ENCODE peak calls at places on chromosomes 6 and 20, in nine cellular contexts. E is PC-3, O is upper lobe of right lung, J is ovary, C is A549, G is IMR-90, S is Peyer's patch, K is WERI-Rb-1, L is neural progenitor cell. Z is an unnamed sample.

GRCh38 chr6:154848580-154848979 is 115.4 kb downstream of the SCAF8 start:
- DNase-seq in K (no peak), C (no peak), G (peak; percentile 10), J (no peak), O (no peak), L (no peak), S (no peak), E (no peak), Z (no peak)

GRCh38 chr6:107368471-107368870 is 90.9 kb downstream of the PDSS2 start:
- DNase-seq in L (no peak), C (no peak), O (no peak), J (no peak), E (no peak), G (no peak), S (no peak), K (no peak), Z (no peak)

GRCh38 chr6:91653954-91654843 is 1067.3 kb upstream of the MAP3K7 start:
- DNase-seq in S (no peak), L (peak; percentile 20), C (no peak), O (no peak), E (no peak), J (no peak), G (no peak), K (peak; percentile 61), Z (no peak)

GRCh38 chr6:73696990-73697651 is 1.1 kb downstream of the CD109 start:
- DNase-seq in C (no peak), G (no peak), J (no peak), K (no peak), O (no peak), E (peak; percentile 58), L (no peak), S (no peak), Z (no peak)

GRCh38 chr6:158958504-158959386 is 41.3 kb downstream of the RSPH3 start:
- DNase-seq in S (no peak), L (no peak), G (no peak), J (no peak), O (no peak), K (no peak), E (no peak), C (no peak), Z (no peak)

GRCh38 chr20:7656662-7657061 is 283.6 kb downstream of the HAO1 start:
- DNase-seq in G (no peak), S (no peak), J (no peak), E (no peak), O (no peak), L (no peak), K (no peak), C (no peak), Z (no peak)

GRCh38 chr20:49893242-49894072 is 21.9 kb downstream of the SPATA2 start:
- DNase-seq in J (no peak), E (no peak), S (no peak), C (no peak), O (no peak), L (no peak), K (no peak), G (peak; percentile 14), Z (no peak)

GRCh38 chr6:127518212-127518709 is 874 bp downstream of the MTCL3 start:
- DNase-seq in K (peak; percentile 47), G (no peak), O (no peak), E (no peak), S (no peak), J (no peak), L (peak; percentile 57), C (peak; percentile 40), Z (no peak)

GRCh38 chr20:25033941-25034335 is 24.0 kb downstream of the ACSS1 start:
- DNase-seq in S (no peak), G (no peak), C (no peak), O (no peak), L (no peak), E (no peak), K (no peak), J (peak; percentile 17), Z (no peak)

GRCh38 chr6:14661188-14661587 is 543.6 kb downstream of the CD83 start:
- DNase-seq in J (no peak), C (peak; percentile 6), E (no peak), K (no peak), L (no peak), G (peak; percentile 89), O (no peak), S (no peak), Z (no peak)

GRCh38 chr6:14664112-14664592 is 546.6 kb downstream of the CD83 start:
- DNase-seq in S (no peak), J (no peak), G (peak; percentile 56), L (no peak), E (no peak), C (no peak), K (no peak), O (no peak), Z (no peak)

GRCh38 chr6:14665827-14666724 is 548.5 kb downstream of the CD83 start:
- DNase-seq in E (peak; percentile 91), S (no peak), O (peak; percentile 71), K (no peak), J (no peak), G (peak; percentile 100), C (peak; percentile 20), L (no peak), Z (peak; percentile 99)

GRCh38 chr6:14661696-14662095 is 544.1 kb downstream of the CD83 start:
- DNase-seq in C (no peak), J (no peak), K (no peak), S (no peak), G (no peak), L (peak; percentile 52), E (no peak), O (no peak), Z (no peak)

GRCh38 chr6:14664616-14665315 is 547.2 kb downstream of the CD83 start:
- DNase-seq in J (no peak), G (no peak), L (no peak), E (peak; percentile 72), S (no peak), O (no peak), C (no peak), K (no peak), Z (no peak)
- H3K27ac ChIP-seq in J (no peak overlapping the region), G (no peak overlapping the region), L (no peak overlapping the region), E (peak overlapping the region; percentile 82), S (peak overlapping the region; percentile 70), O (no peak overlapping the region), C (no peak overlapping the region), K (no peak overlapping the region), Z (peak overlapping the region; percentile 89)

DNA sequence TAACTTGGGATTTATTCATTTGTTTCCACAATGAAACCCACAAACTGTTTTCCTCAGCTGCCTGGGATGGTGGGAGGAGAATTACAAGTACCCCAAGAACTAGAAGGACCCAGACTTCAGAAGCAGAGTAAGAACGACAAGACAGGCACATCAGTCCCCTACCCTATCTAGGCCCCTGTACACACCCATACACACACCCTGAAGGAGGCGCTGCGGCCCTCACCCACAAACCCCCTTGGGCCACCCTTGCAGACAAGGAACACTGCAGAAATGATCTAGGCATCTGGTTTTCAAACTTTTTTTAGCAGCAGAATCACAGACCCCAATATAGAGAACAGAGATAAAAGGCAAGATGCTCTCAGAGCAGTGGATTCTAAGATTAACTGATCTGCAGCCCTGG is 55.0 kb downstream of the TRERF1 start:
- DNase-seq in E (no peak), C (no peak), K (no peak), L (no peak), G (no peak), S (no peak), O (no peak), J (no peak), Z (no peak)
- TF ChIP-seq CTCF in E (peak; percentile 26), C (no peak), K (peak; percentile 56), L (peak; percentile 13), G (no peak), S (no peak), O (no peak), J (no peak), Z (peak; percentile 14)

DNA sequence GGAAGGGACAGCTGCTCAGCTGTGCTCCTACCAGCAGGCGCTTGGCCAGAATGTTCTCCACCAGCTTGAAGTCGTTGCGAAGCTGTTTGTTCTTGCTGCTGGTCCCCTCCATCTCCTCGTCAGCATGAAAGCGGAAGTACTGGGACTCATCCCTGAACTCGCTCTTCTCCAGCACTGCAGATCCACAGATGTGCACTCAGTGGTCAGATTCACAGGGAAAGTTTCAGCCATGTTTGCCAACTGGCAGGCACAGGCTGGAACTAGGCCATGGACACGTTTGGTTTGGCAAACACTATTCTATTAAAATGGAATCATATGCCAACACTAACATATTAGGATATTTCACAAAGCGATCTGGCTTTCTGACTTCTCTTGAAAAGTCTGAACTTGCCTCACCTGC is 167.9 kb downstream of the PREX1 start:
- DNase-seq in K (no peak), J (no peak), E (no peak), L (no peak), C (no peak), O (no peak), G (no peak), S (no peak), Z (no peak)
- H3K4me3 ChIP-seq in K (no peak overlapping the region), J (no peak overlapping the region), E (no peak overlapping the region), L (no peak overlapping the region), C (no peak overlapping the region), O (no peak overlapping the region), G (no peak overlapping the region), S (no peak overlapping the region), Z (no peak overlapping the region)

GRCh38 chr6:35164868-35165267 is 23.7 kb upstream of the TCP11 start:
- DNase-seq in L (no peak), S (no peak), G (no peak), E (no peak), O (no peak), C (no peak), J (no peak), K (no peak), Z (no peak)

GRCh38 chr6:35166160-35166919 is 25.2 kb upstream of the TCP11 start:
- DNase-seq in O (no peak), L (no peak), K (no peak), G (no peak), E (no peak), S (no peak), J (no peak), C (no peak), Z (no peak)

GRCh38 chr6:35167505-35167904 is 26.4 kb upstream of the TCP11 start:
- DNase-seq in C (no peak), K (no peak), E (no peak), G (no peak), L (no peak), S (no peak), J (no peak), O (no peak), Z (no peak)

GRCh38 chr6:35164277-35164676 is 23.1 kb upstream of the TCP11 start:
- DNase-seq in O (no peak), L (no peak), S (no peak), G (no peak), E (no peak), K (no peak), C (no peak), J (no peak), Z (no peak)

GRCh38 chr6:35165630-35166071 is 24.5 kb upstream of the TCP11 start:
- DNase-seq in S (no peak), K (no peak), L (no peak), O (no peak), E (peak; percentile 82), G (peak; percentile 87), J (no peak), C (peak; percentile 47), Z (no peak)
- H3K27ac ChIP-seq in S (no peak overlapping the region), K (no peak overlapping the region), L (no peak overlapping the region), O (peak overlapping the region; percentile 8), E (peak overlapping the region; percentile 92), G (peak overlapping the region; percentile 16), J (no peak overlapping the region), C (peak overlapping the region; percentile 35), Z (no peak overlapping the region)

GRCh38 chr6:96899019-96899418 is 1.3 kb upstream of the NDUFAF4 start:
- DNase-seq in L (peak; percentile 40), C (peak; percentile 43), K (peak; percentile 27), O (no peak), J (no peak), S (no peak), G (peak; percentile 55), E (peak; percentile 57), Z (peak; percentile 44)
- TF ChIP-seq CTCF in L (peak; percentile 55), C (peak; percentile 58), K (peak; percentile 34), O (peak; percentile 41), J (no peak), S (peak; percentile 63), G (peak; percentile 65), E (peak; percentile 62), Z (peak; percentile 57)

Z was measured in brain microvascular endothelial cell.